ENCODE peak calls at places on chromosomes 5 and 9, in ten cellular contexts. H is fibroblast of lung, R is neural progenitor cell, X is H1, K is HCT116, Q is astrocyte, I is Karpas-422, U is H9, P is IMR-90, M is PC-3. E is an unnamed sample. For H4K20me1, the result is how much of the 10 kb centered on the place peaks cover.

GRCh38 chr9:36486454-36486932 is 86.2 kb upstream of the MELK start:
- DNase-seq in Q (no peak), I (no peak), X (no peak), K (no peak), U (no peak), P (peak), R (peak), M (no peak), H (peak), E (peak)

GRCh38 chr5:32443145-32443540 is 1.4 kb downstream of the ZFR start:
- DNase-seq in R (no peak), X (no peak), U (no peak), I (peak), Q (peak), K (no peak), P (peak), M (peak), H (peak), E (peak)

GRCh38 chr5:41083306-41083705 is 12.2 kb upstream of the MROH2B start:
- DNase-seq in P (peak), K (no peak), I (no peak), U (no peak), H (peak), M (peak), X (no peak), R (no peak), Q (no peak), E (no peak)

GRCh38 chr5:9653811-9654210 is 23.7 kb upstream of the TAS2R1 start:
- DNase-seq in K (no peak), P (peak), Q (peak), I (no peak), M (peak), R (no peak), H (peak), U (no peak), X (no peak), E (peak)

GRCh38 chr5:112757468-112758208 is 20.0 kb downstream of the APC start:
- DNase-seq in I (peak), P (peak), Q (peak), X (no peak), M (peak), K (peak), U (no peak), H (peak), R (peak), E (peak)

GRCh38 chr5:152622628-152623027 is 217.5 kb upstream of the NMUR2 start:
- DNase-seq in P (no peak), K (no peak), R (no peak), M (no peak), H (no peak), U (no peak), I (no peak), Q (no peak), X (no peak), E (no peak)

GRCh38 chr5:107486489-107486888 is 184.2 kb downstream of the EFNA5 start:
- DNase-seq in H (peak), R (no peak), K (peak), M (peak), I (no peak), X (no peak), P (peak), U (no peak), Q (peak), E (no peak)

GRCh38 chr5:91848453-91848852 is 465.3 kb upstream of the ARRDC3 start:
- DNase-seq in M (peak), I (no peak), X (no peak), H (peak), K (peak), P (peak), Q (peak), R (no peak), U (no peak), E (no peak)

GRCh38 chr5:140926903-140927573 is 939 bp downstream of the PCDHAC1 start:
- DNase-seq in H (peak), K (no peak), U (peak), X (peak), R (peak), I (no peak), M (peak), P (no peak), Q (no peak), E (peak)

GRCh38 chr5:137192293-137192743 is 306.8 kb downstream of the SPOCK1 start:
- DNase-seq in I (no peak), M (peak), P (peak), Q (peak), U (no peak), R (no peak), K (no peak), X (no peak), H (peak), E (no peak)

GRCh38 chr5:141747646-141748229 is 65.7 kb upstream of the ARAP3 start:
- DNase-seq in U (no peak), K (no peak), X (no peak), R (no peak), Q (no peak), M (no peak), P (no peak), H (no peak), I (peak), E (peak)

GRCh38 chr9:129327552-129328283 is 149.7 kb upstream of the IER5L start:
- DNase-seq in Q (no peak), U (no peak), P (no peak), K (no peak), H (no peak), R (peak), M (no peak), X (no peak), I (no peak), E (no peak)

GRCh38 chr5:132526974-132527564 is 16.3 kb downstream of the IL5 start:
- DNase-seq in I (no peak), K (no peak), U (no peak), P (peak), M (peak), R (no peak), X (no peak), H (no peak), Q (no peak), E (no peak)
- H3K4me2 ChIP-seq in I (peak), K (peak), U (peak), P (no peak), M (peak), R (peak), X (peak), H (no peak), Q (no peak), E (no peak)

GRCh38 chr5:143525176-143525575 is 121.7 kb upstream of the NR3C1 start:
- DNase-seq in I (no peak), H (no peak), P (no peak), X (no peak), R (no peak), Q (no peak), M (no peak), K (no peak), U (no peak), E (no peak)
- H4K20me1 ChIP-seq in I (under half), H (under half), P (under half), X (under half), R (under half), Q (under half), M (under half), K (under half), U (under half), E (under half)

GRCh38 chr9:535356-535755 is 306.1 kb upstream of the DMRT1 start:
- DNase-seq in X (no peak), K (no peak), P (no peak), H (no peak), I (no peak), M (no peak), R (no peak), U (no peak), Q (no peak), E (no peak)
- H3K4me2 ChIP-seq in X (peak), K (no peak), P (no peak), H (no peak), I (no peak), M (peak), R (no peak), U (no peak), Q (no peak), E (no peak)

GRCh38 chr9:131397100-131397790 is 3.4 kb downstream of the PRRC2B start:
- DNase-seq in U (peak), Q (peak), H (peak), R (peak), X (peak), P (peak), K (no peak), I (no peak), M (peak), E (peak)

GRCh38 chr9:131398204-131398603 is 4.3 kb downstream of the PRRC2B start:
- DNase-seq in I (no peak), R (no peak), X (no peak), K (no peak), H (peak), U (no peak), M (peak), Q (peak), P (no peak), E (no peak)

GRCh38 chr9:131395745-131396479 is 2.0 kb downstream of the PRRC2B start:
- DNase-seq in Q (no peak), X (no peak), I (no peak), P (no peak), H (no peak), K (no peak), U (no peak), R (no peak), M (no peak), E (no peak)

GRCh38 chr9:131395027-131395744 is 1.3 kb downstream of the PRRC2B start:
- DNase-seq in I (peak), R (peak), H (peak), U (peak), M (peak), K (no peak), Q (no peak), X (peak), P (no peak), E (peak)

GRCh38 chr9:131396626-131397025 is 2.7 kb downstream of the PRRC2B start:
- DNase-seq in I (no peak), M (no peak), R (no peak), X (no peak), U (no peak), H (no peak), Q (no peak), K (no peak), P (no peak), E (no peak)
- H4K20me1 ChIP-seq in I (half or more), M (half or more), R (half or more), X (under half), U (under half), H (under half), Q (half or more), K (under half), P (half or more), E (half or more)

DNA sequence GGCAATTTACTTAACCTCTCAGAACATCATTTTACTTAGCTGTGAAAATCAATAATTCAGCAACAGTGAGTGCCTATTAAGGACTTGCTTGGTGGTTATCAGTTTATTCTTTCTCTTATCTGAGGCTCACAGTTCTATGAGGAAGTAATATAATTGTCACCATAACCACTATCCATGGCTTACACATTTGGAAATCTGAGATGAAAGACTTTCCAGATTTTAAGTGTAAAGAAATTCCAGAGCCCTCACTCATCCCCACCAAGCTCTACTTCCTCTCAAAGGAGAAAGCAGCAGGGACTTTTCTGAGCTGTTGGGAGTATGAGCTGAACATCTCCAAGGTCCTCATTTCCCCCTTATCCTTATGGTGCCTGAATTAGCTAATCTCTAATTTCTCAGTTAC is 321.5 kb downstream of the FBXL7 start:
- DNase-seq in P (peak), U (no peak), I (no peak), Q (peak), H (peak), M (no peak), K (no peak), X (no peak), R (no peak), E (peak)
- H3K4me2 ChIP-seq in P (peak), U (no peak), I (no peak), Q (peak), H (peak), M (no peak), K (no peak), X (no peak), R (no peak), E (no peak)

GRCh38 chr5:169663537-169663936 is 26.5 kb downstream of the DOCK2 start:
- DNase-seq in P (no peak), M (no peak), R (no peak), I (no peak), Q (no peak), H (no peak), X (no peak), K (no peak), U (no peak), E (no peak)

GRCh38 chr5:169668732-169669131 is 31.7 kb downstream of the DOCK2 start:
- DNase-seq in H (peak), P (no peak), X (no peak), I (no peak), U (no peak), M (peak), R (peak), K (no peak), Q (peak), E (no peak)

GRCh38 chr5:169670769-169671525 is 33.9 kb downstream of the DOCK2 start:
- DNase-seq in R (no peak), U (no peak), Q (no peak), M (no peak), H (no peak), I (no peak), X (no peak), P (no peak), K (no peak), E (no peak)

GRCh38 chr5:169667896-169668674 is 31.0 kb downstream of the DOCK2 start:
- DNase-seq in R (no peak), I (no peak), Q (peak), U (no peak), X (no peak), P (peak), K (no peak), H (peak), M (peak), E (no peak)

GRCh38 chr5:169666365-169666764 is 29.3 kb downstream of the DOCK2 start:
- DNase-seq in Q (no peak), M (no peak), U (no peak), X (no peak), H (no peak), R (no peak), K (no peak), I (no peak), P (no peak), E (no peak)
- H4K20me1 ChIP-seq in Q (under half), M (under half), U (under half), X (under half), H (under half), R (under half), K (under half), I (under half), P (under half), E (under half)

GRCh38 chr9:128244443-128245226 is 31.2 kb downstream of the GOLGA2 start:
- DNase-seq in Q (peak), P (peak), R (peak), H (peak), U (peak), X (no peak), K (no peak), M (no peak), I (peak), E (peak)
- H3K4me2 ChIP-seq in Q (peak), P (peak), R (peak), H (peak), U (no peak), X (no peak), K (no peak), M (no peak), I (peak), E (peak)

GRCh38 chr5:61333351-61334223 is 1.5 kb downstream of the ZSWIM6 start:
- DNase-seq in R (peak), H (peak), I (peak), K (no peak), Q (no peak), M (peak), P (no peak), U (no peak), X (peak), E (peak)
- H4K20me1 ChIP-seq in R (half or more), H (under half), I (under half), K (under half), Q (half or more), M (under half), P (half or more), U (under half), X (under half), E (under half)

GRCh38 chr9:68457803-68458202 is 82.9 kb downstream of the TMEM252 start:
- DNase-seq in X (no peak), Q (no peak), U (no peak), I (no peak), R (no peak), K (no peak), M (peak), P (no peak), H (no peak), E (no peak)
- H3K4me2 ChIP-seq in X (no peak), Q (no peak), U (no peak), I (no peak), R (no peak), K (no peak), M (no peak), P (no peak), H (no peak), E (no peak)

GRCh38 chr5:54526604-54527359 is 9.2 kb downstream of the SNX18 start:
- DNase-seq in I (no peak), H (no peak), M (no peak), R (no peak), U (no peak), K (no peak), X (no peak), Q (no peak), P (no peak), E (no peak)

GRCh38 chr5:54524704-54525103 is 7.1 kb downstream of the SNX18 start:
- DNase-seq in Q (no peak), M (no peak), R (no peak), X (no peak), U (no peak), H (peak), I (no peak), K (no peak), P (no peak), E (no peak)

GRCh38 chr5:54524082-54524481 is 6.5 kb downstream of the SNX18 start:
- DNase-seq in Q (no peak), I (no peak), U (no peak), M (no peak), K (no peak), R (no peak), X (no peak), H (peak), P (no peak), E (no peak)

GRCh38 chr5:54525226-54525625 is 7.7 kb downstream of the SNX18 start:
- DNase-seq in I (no peak), U (no peak), K (no peak), R (no peak), Q (no peak), P (no peak), M (no peak), X (no peak), H (no peak), E (no peak)

GRCh38 chr5:54525692-54526091 is 8.1 kb downstream of the SNX18 start:
- DNase-seq in U (no peak), M (no peak), R (no peak), K (no peak), Q (no peak), H (no peak), X (no peak), P (no peak), I (no peak), E (no peak)
- H4K20me1 ChIP-seq in U (under half), M (under half), R (under half), K (under half), Q (half or more), H (under half), X (under half), P (half or more), I (under half), E (half or more)

E was measured in osteoblast.